ENCODE peak calls at places on chromosomes 11 and 22, in nine cellular contexts. D, F, S, M, E, L, G, Y and N are unnamed samples.

GRCh38 chr11:2709429-2709828 is 9.6 kb upstream of the KCNQ1OT1 start:
- DNase-seq in L (no peak), F (no peak), M (peak), S (no peak), E (no peak), Y (no peak), D (no peak), G (peak), N (no peak)

GRCh38 chr11:87493516-87493915 is 455.8 kb downstream of the TMEM135 start:
- DNase-seq in M (peak), E (peak), L (no peak), G (no peak), D (no peak), Y (no peak), F (no peak), S (no peak), N (no peak)

GRCh38 chr11:75473684-75474083 is 40.7 kb upstream of the KLHL35 start:
- DNase-seq in S (no peak), E (no peak), L (no peak), G (no peak), M (no peak), D (no peak), Y (no peak), F (no peak), N (no peak)

GRCh38 chr11:67260406-67260805 is 5.9 kb upstream of the GRK2 start:
- DNase-seq in Y (no peak), F (no peak), G (no peak), D (no peak), E (no peak), S (no peak), L (no peak), M (no peak), N (no peak)

GRCh38 chr11:134025086-134025437 is 43.8 kb upstream of the JAM3 start:
- DNase-seq in M (no peak), Y (peak), L (no peak), S (no peak), G (no peak), D (no peak), E (no peak), F (no peak), N (no peak)

GRCh38 chr11:72599325-72600117 is 74.7 kb downstream of the PDE2A start:
- DNase-seq in F (no peak), E (peak), S (no peak), M (no peak), G (no peak), L (peak), Y (no peak), D (no peak), N (no peak)

GRCh38 chr11:31641477-31642062 is 132.0 kb downstream of the ELP4 start:
- DNase-seq in S (no peak), E (peak), D (no peak), L (peak), G (no peak), M (peak), F (no peak), Y (no peak), N (no peak)

GRCh38 chr11:32107647-32108046 is 16.8 kb downstream of the RCN1 start:
- DNase-seq in S (no peak), E (no peak), Y (no peak), F (no peak), D (no peak), M (no peak), G (no peak), L (no peak), N (no peak)

GRCh38 chr22:42993651-42994275 is 21.2 kb downstream of the PACSIN2 start:
- DNase-seq in G (no peak), D (no peak), L (no peak), M (peak), F (no peak), S (no peak), Y (no peak), E (no peak), N (no peak)

GRCh38 chr11:19903620-19904069 is 191.0 kb downstream of the NAV2 start:
- DNase-seq in D (peak), E (peak), L (peak), F (peak), M (peak), Y (no peak), S (peak), G (peak), N (peak)

GRCh38 chr11:48055292-48056132 is 75.2 kb downstream of the PTPRJ start:
- DNase-seq in G (peak), S (peak), M (peak), F (peak), D (peak), E (no peak), Y (no peak), L (peak), N (no peak)

GRCh38 chr11:76742912-76743311 is 40.2 kb upstream of the TSKU start:
- DNase-seq in Y (no peak), L (no peak), S (no peak), M (peak), G (no peak), E (no peak), D (no peak), F (no peak), N (no peak)

GRCh38 chr22:45834241-45834640 is 142.7 kb downstream of the WNT7B start:
- DNase-seq in E (no peak), M (no peak), Y (no peak), F (no peak), G (no peak), L (no peak), S (no peak), D (no peak), N (no peak)

GRCh38 chr22:40415531-40416266 is 45.3 kb downstream of the SGSM3 start:
- DNase-seq in L (no peak), M (no peak), D (no peak), E (no peak), S (no peak), Y (no peak), F (no peak), G (no peak), N (peak)

GRCh38 chr11:8075119-8075726 is 5.8 kb upstream of the TUB start:
- DNase-seq in E (no peak), G (no peak), L (no peak), Y (no peak), F (no peak), S (no peak), M (no peak), D (no peak), N (no peak)

GRCh38 chr22:17822087-17822486 is 47.8 kb upstream of the BID start:
- DNase-seq in M (no peak), F (no peak), G (no peak), E (no peak), D (no peak), L (no peak), S (no peak), Y (no peak), N (no peak)

GRCh38 chr11:128022007-128022368 is 565.4 kb downstream of the ETS1 start:
- DNase-seq in D (no peak), Y (no peak), S (no peak), G (peak), M (peak), F (no peak), E (no peak), L (peak), N (no peak)

GRCh38 chr11:95378106-95378505 is 147.1 kb upstream of the SESN3 start:
- DNase-seq in Y (no peak), D (no peak), F (no peak), E (no peak), G (no peak), L (no peak), S (no peak), M (no peak), N (no peak)

GRCh38 chr11:27524155-27524554 is 17.6 kb upstream of the LIN7C start:
- DNase-seq in F (no peak), L (peak), M (peak), D (no peak), G (peak), Y (peak), S (no peak), E (peak), N (no peak)

GRCh38 chr22:49670610-49671330 is 156.9 kb downstream of the BRD1 start:
- DNase-seq in F (no peak), S (no peak), L (no peak), D (no peak), E (peak), M (no peak), Y (no peak), G (no peak), N (no peak)

GRCh38 chr22:34946339-34946985 is 119.5 kb upstream of the ISX start:
- DNase-seq in Y (no peak), F (no peak), G (no peak), M (no peak), S (no peak), D (no peak), E (no peak), L (peak), N (no peak)

GRCh38 chr11:1557168-1557884 is 14.7 kb downstream of the DUSP8 start:
- DNase-seq in F (no peak), E (peak), L (no peak), D (no peak), S (no peak), M (no peak), G (no peak), Y (no peak), N (no peak)

GRCh38 chr11:70087446-70088167 is 9.5 kb downstream of the ANO1 start:
- DNase-seq in G (no peak), F (no peak), S (no peak), Y (no peak), L (no peak), D (no peak), E (peak), M (no peak), N (no peak)

GRCh38 chr11:15622231-15622890 is 507.6 kb downstream of the INSC start:
- DNase-seq in L (no peak), E (peak), F (no peak), S (no peak), D (no peak), M (no peak), Y (no peak), G (no peak), N (no peak)

GRCh38 chr11:28439403-28439802 is 331.2 kb downstream of the METTL15 start:
- DNase-seq in S (no peak), Y (no peak), E (no peak), G (no peak), D (no peak), F (no peak), M (no peak), L (no peak), N (no peak)

GRCh38 chr11:14422814-14423182 is 63.8 kb upstream of the RRAS2 start:
- DNase-seq in F (no peak), E (no peak), M (no peak), S (no peak), Y (no peak), D (no peak), L (no peak), G (no peak), N (no peak)

GRCh38 chr11:61701298-61701993 is 21.3 kb downstream of the DAGLA start:
- DNase-seq in M (no peak), F (no peak), G (no peak), Y (no peak), L (peak), E (peak), S (no peak), D (no peak), N (no peak)

GRCh38 chr11:47514825-47515647 is 37.9 kb downstream of the CELF1 start:
- DNase-seq in E (peak), D (no peak), Y (peak), S (no peak), F (no peak), M (peak), G (peak), L (peak), N (no peak)

GRCh38 chr11:2208691-2209369 is 37.2 kb upstream of the TH start:
- DNase-seq in Y (no peak), F (no peak), D (no peak), M (no peak), G (no peak), E (peak), S (no peak), L (no peak), N (no peak)

GRCh38 chr22:24118689-24119384 is 62.5 kb upstream of the SUSD2 start:
- DNase-seq in F (no peak), Y (no peak), S (no peak), M (no peak), L (no peak), E (no peak), D (no peak), G (no peak), N (no peak)

GRCh38 chr11:57386178-57386945 is 4.1 kb downstream of the PRG2 start:
- DNase-seq in F (no peak), Y (no peak), M (no peak), G (no peak), S (no peak), L (no peak), D (no peak), E (no peak), N (no peak)

GRCh38 chr11:57571631-57572030 is 4.2 kb upstream of the UBE2L6 start:
- DNase-seq in E (no peak), D (no peak), S (no peak), Y (no peak), F (no peak), M (no peak), G (no peak), L (no peak), N (no peak)